ENCODE peak calls at places on chromosome 22, in five cellular contexts. X, H, J, Q and L are unnamed samples.

GRCh38 chr22:20436309-20437252 is 1.0 kb downstream of the SCARF2 start:
- DNase-seq in X (peak), J (peak), Q (no peak), H (peak), L (no peak)

GRCh38 chr22:42610211-42610610 is 4.5 kb downstream of the POLDIP3 start:
- DNase-seq in J (no peak), Q (no peak), X (no peak), H (no peak), L (no peak)

GRCh38 chr22:29704528-29705285 is 15.1 kb upstream of the CABP7 start:
- DNase-seq in X (no peak), H (no peak), J (peak), Q (no peak), L (no peak)

GRCh38 chr22:50302564-50302963 is 4.9 kb downstream of the PLXNB2 start:
- DNase-seq in J (no peak), X (no peak), H (no peak), Q (no peak), L (no peak)

GRCh38 chr22:27687984-27688545 is 113.5 kb downstream of the MN1 start:
- DNase-seq in H (peak), Q (no peak), J (no peak), X (no peak), L (no peak)

GRCh38 chr22:34608716-34609115 is 457.2 kb upstream of the ISX start:
- DNase-seq in X (no peak), H (no peak), J (no peak), Q (no peak), L (no peak)

GRCh38 chr22:22006596-22006990 is 24.0 kb upstream of the TOP3B start:
- DNase-seq in J (no peak), Q (no peak), H (no peak), X (peak), L (no peak)

GRCh38 chr22:19964701-19965386 is 23.2 kb upstream of the TXNRD2 start:
- DNase-seq in Q (no peak), X (no peak), H (peak), J (no peak), L (no peak)

GRCh38 chr22:49826603-49827306 is 918 bp downstream of the BRD1 start:
- DNase-seq in X (peak), J (peak), H (no peak), Q (no peak), L (no peak)

GRCh38 chr22:42208362-42208761 is 62.1 kb downstream of the TCF20 start:
- DNase-seq in H (no peak), J (no peak), Q (no peak), X (peak), L (no peak)